ENCODE peak calls at places on chromosomes 3 and 15, in nine cellular contexts. E is occipital lobe; A is Kasumi-1; P is heart left ventricle; N is MM.1S; R is ovary; I is NCI-H1436; G is stimulated activated CD8-positive, alpha-beta memory T cell treated with anti-CD3 and anti-CD28 coated beads, Interleukin-4, amount 100 ng/mL, for 48 hours; K is activated naive CD4-positive, alpha-beta T cell. Q is an unnamed sample.

GRCh38 chr3:112531358-112531781 is 30.4 kb downstream of the ATG3 start:
- DNase-seq in E (no peak), A (peak; percentile 77), P (no peak), G (no peak), R (no peak), K (no peak), N (peak; percentile 56), I (peak; percentile 19), Q (peak; percentile 39)

GRCh38 chr3:64924961-64925360 is 237.2 kb upstream of the ADAMTS9 start:
- DNase-seq in P (no peak), K (no peak), E (no peak), I (no peak), N (no peak), R (no peak), G (no peak), A (no peak), Q (no peak)

GRCh38 chr15:68252925-68253534 is 23.5 kb upstream of the CLN6 start:
- DNase-seq in K (no peak), A (peak; percentile 94), N (peak; percentile 88), R (peak; percentile 31), E (no peak), G (no peak), P (no peak), I (peak; percentile 76), Q (peak; percentile 87)

GRCh38 chr3:69330891-69331400 is 54.9 kb downstream of the FRMD4B start:
- DNase-seq in E (no peak), G (no peak), N (no peak), A (no peak), K (no peak), P (no peak), R (no peak), I (no peak), Q (peak; percentile 51)

GRCh38 chr3:126390201-126390600 is 4.5 kb upstream of the CFAP100 start:
- DNase-seq in E (no peak), G (no peak), K (no peak), R (no peak), N (no peak), A (no peak), I (no peak), P (no peak), Q (no peak)

GRCh38 chr3:165206454-165207266 is 10.5 kb upstream of the SLITRK3 start:
- DNase-seq in I (peak; percentile 75), R (peak; percentile 41), N (peak; percentile 91), G (peak; percentile 49), A (peak; percentile 84), P (peak; percentile 72), E (peak; percentile 68), K (no peak), Q (peak; percentile 86)

GRCh38 chr3:63354160-63354559 is 76.1 kb downstream of the SYNPR start:
- DNase-seq in G (no peak), I (no peak), A (no peak), P (no peak), N (no peak), E (no peak), K (no peak), R (no peak), Q (no peak)

GRCh38 chr3:156681003-156681402 is 6.6 kb downstream of the TIPARP start:
- DNase-seq in A (peak; percentile 23), G (no peak), K (no peak), P (peak; percentile 64), E (no peak), I (no peak), N (peak; percentile 55), R (no peak), Q (peak; percentile 49)

GRCh38 chr3:129699199-129699598 is 92.7 kb upstream of the PLXND1 start:
- DNase-seq in K (no peak), G (no peak), A (no peak), P (no peak), E (no peak), R (no peak), N (no peak), I (no peak), Q (no peak)